ENCODE peak calls at places on chromosomes 13 and 19, in four cellular contexts. T, J, Y and Q are unnamed samples.

GRCh38 chr13:63700366-63700765 is 2284.7 kb upstream of the PCDH20 start:
- DNase-seq in T (no peak), J (no peak), Y (no peak), Q (no peak)

GRCh38 chr13:100521912-100522490 is 66.6 kb downstream of the GGACT start:
- DNase-seq in T (no peak), J (no peak), Y (no peak), Q (no peak)

GRCh38 chr13:107374038-107374437 is 806.1 kb upstream of the ARGLU1 start:
- DNase-seq in T (no peak), J (no peak), Y (no peak), Q (no peak)

GRCh38 chr19:55146648-55147218 is 2.3 kb downstream of the TNNT1 start:
- DNase-seq in T (no peak), J (no peak), Y (no peak), Q (peak; percentile 78)

GRCh38 chr13:92657565-92657964 is 569.0 kb upstream of the GPC6 start:
- DNase-seq in T (no peak), J (no peak), Y (peak; percentile 6), Q (no peak)

GRCh38 chr19:31286491-31286890 is 62.7 kb downstream of the TSHZ3 start:
- DNase-seq in T (no peak), J (no peak), Y (no peak), Q (no peak)

GRCh38 chr19:12847159-12848139 is 9.1 kb downstream of the MAST1 start:
- DNase-seq in T (peak; percentile 76), J (peak; percentile 80), Y (peak; percentile 82), Q (peak; percentile 85)

GRCh38 chr13:104757712-104758111 is 1691.5 kb upstream of the SLC10A2 start:
- DNase-seq in T (no peak), J (no peak), Y (peak; percentile 29), Q (no peak)

GRCh38 chr19:18541258-18541991 is 1.9 kb downstream of the FKBP8 start:
- DNase-seq in T (no peak), J (no peak), Y (peak; percentile 75), Q (peak; percentile 69)

GRCh38 chr13:114130708-114131580 is 1.5 kb downstream of the RASA3 start:
- DNase-seq in T (no peak), J (peak; percentile 83), Y (peak; percentile 91), Q (peak; percentile 94)

GRCh38 chr19:38815059-38816001 is 2.6 kb upstream of the LGALS4 start:
- DNase-seq in T (no peak), J (no peak), Y (no peak), Q (no peak)

GRCh38 chr19:55372316-55373081 is 2.2 kb upstream of the IL11 start:
- DNase-seq in T (no peak), J (no peak), Y (no peak), Q (no peak)

GRCh38 chr19:11361771-11362731 is 6.8 kb downstream of the PLPPR2 start:
- DNase-seq in T (no peak), J (no peak), Y (no peak), Q (no peak)

GRCh38 chr19:44890366-44891015 is 563 bp upstream of the TOMM40 start:
- DNase-seq in T (no peak), J (peak; percentile 100), Y (peak; percentile 100), Q (peak; percentile 100)

GRCh38 chr13:101611491-101612475 is 159.3 kb downstream of the ITGBL1 start:
- DNase-seq in T (no peak), J (no peak), Y (peak; percentile 57), Q (no peak)

GRCh38 chr19:18639706-18640105 is 2.9 kb downstream of the KLHL26 start:
- DNase-seq in T (no peak), J (no peak), Y (no peak), Q (no peak)

GRCh38 chr19:3771033-3771905 is 759 bp downstream of the RAX2 start:
- DNase-seq in T (no peak), J (no peak), Y (no peak), Q (no peak)

GRCh38 chr19:37313335-37313627 is 57.6 kb upstream of the ZNF527 start:
- DNase-seq in T (no peak), J (no peak), Y (peak; percentile 8), Q (peak; percentile 64)

GRCh38 chr19:35777411-35777841 is 2.1 kb downstream of the ARHGAP33 start:
- DNase-seq in T (no peak), J (no peak), Y (no peak), Q (no peak)

GRCh38 chr19:10237702-10238101 is 6.6 kb upstream of the S1PR2 start:
- DNase-seq in T (no peak), J (no peak), Y (no peak), Q (no peak)

GRCh38 chr19:3855321-3855720 is 13.5 kb downstream of the ZFR2 start:
- DNase-seq in T (no peak), J (no peak), Y (no peak), Q (peak; percentile 37)

GRCh38 chr19:43643326-43643725 is 3.7 kb upstream of the CADM4 start:
- DNase-seq in T (no peak), J (no peak), Y (no peak), Q (no peak)

GRCh38 chr19:33683881-33684549 is 62.3 kb downstream of the CHST8 start:
- DNase-seq in T (no peak), J (peak; percentile 8), Y (peak; percentile 22), Q (no peak)

GRCh38 chr13:36370108-36370429 is 23.9 kb upstream of the SPART start:
- DNase-seq in T (no peak), J (no peak), Y (no peak), Q (no peak)

GRCh38 chr19:56146904-56147303 is 5.8 kb downstream of the ZNF444 start:
- DNase-seq in T (no peak), J (no peak), Y (no peak), Q (no peak)

GRCh38 chr19:50557009-50557613 is 11.1 kb downstream of the LRRC4B start:
- DNase-seq in T (no peak), J (no peak), Y (no peak), Q (no peak)

GRCh38 chr19:13014101-13014920 is 19.0 kb downstream of the NFIX start:
- DNase-seq in T (peak; percentile 69), J (no peak), Y (no peak), Q (no peak)

GRCh38 chr19:48596679-48597465 is 9.7 kb upstream of the SPACA4 start:
- DNase-seq in T (no peak), J (peak; percentile 53), Y (no peak), Q (no peak)

GRCh38 chr19:28393574-28394336 is 819.2 kb downstream of the UQCRFS1 start:
- DNase-seq in T (no peak), J (peak; percentile 25), Y (no peak), Q (no peak)

GRCh38 chr19:18596752-18597157 is 8.2 kb downstream of the REX1BD start:
- DNase-seq in T (peak; percentile 45), J (no peak), Y (peak; percentile 31), Q (no peak)

GRCh38 chr13:112648101-112648500 is 41.7 kb upstream of the ATP11A start:
- DNase-seq in T (no peak), J (no peak), Y (no peak), Q (no peak)

GRCh38 chr19:38384209-38385027 is 3.4 kb downstream of the GGN start:
- DNase-seq in T (no peak), J (no peak), Y (peak; percentile 39), Q (no peak)

GRCh38 chr19:43776285-43776684 is 4.5 kb downstream of the KCNN4 start:
- DNase-seq in T (no peak), J (no peak), Y (no peak), Q (no peak)

GRCh38 chr13:48038763-48039162 is 1.2 kb downstream of the NUDT15 start:
- DNase-seq in T (no peak), J (no peak), Y (no peak), Q (peak; percentile 18)

GRCh38 chr19:54154603-54155345 is 4.7 kb downstream of the LENG1 start:
- DNase-seq in T (no peak), J (peak; percentile 73), Y (peak; percentile 84), Q (no peak)

GRCh38 chr13:74596691-74597090 is 462.5 kb upstream of the KLF12 start:
- DNase-seq in T (no peak), J (no peak), Y (no peak), Q (no peak)

GRCh38 chr13:40624338-40624737 is 42.1 kb downstream of the FOXO1 start:
- DNase-seq in T (no peak), J (no peak), Y (peak; percentile 29), Q (peak; percentile 9)

GRCh38 chr13:96958286-96958891 is 35.9 kb downstream of the OXGR1 start:
- DNase-seq in T (no peak), J (peak; percentile 10), Y (peak; percentile 68), Q (peak; percentile 47)